ENCODE peak calls at places on chromosome 15, in nine cellular contexts. S, W, L, E, O, U, Q, Y and H are unnamed samples.

GRCh38 chr15:64232400-64232799 is 69.6 kb upstream of the PPIB start:
- DNase-seq in U (no peak), W (no peak), E (no peak), Y (no peak), S (no peak), O (no peak), Q (no peak), L (no peak), H (no peak)

GRCh38 chr15:61115241-61115640 is 113.9 kb downstream of the RORA start:
- DNase-seq in W (no peak), O (no peak), Q (no peak), E (no peak), U (no peak), Y (no peak), L (no peak), S (no peak), H (no peak)

GRCh38 chr15:40008061-40008460 is 30.9 kb downstream of the SRP14 start:
- DNase-seq in O (no peak), Q (no peak), L (no peak), E (no peak), W (no peak), Y (no peak), U (no peak), S (no peak), H (no peak)

GRCh38 chr15:88989578-88989977 is 76.4 kb upstream of the MFGE8 start:
- DNase-seq in Q (no peak), S (no peak), Y (no peak), E (no peak), O (no peak), U (no peak), W (no peak), L (no peak), H (no peak)

GRCh38 chr15:68683551-68683950 is 104.8 kb downstream of the CORO2B start:
- DNase-seq in S (no peak), Q (no peak), E (no peak), O (no peak), W (no peak), U (no peak), L (peak; percentile 20), Y (no peak), H (peak; percentile 5)

GRCh38 chr15:75620043-75620775 is 5.3 kb downstream of the SNUPN start:
- DNase-seq in E (no peak), L (peak; percentile 71), U (no peak), Q (no peak), W (no peak), S (no peak), O (peak; percentile 12), Y (peak; percentile 27), H (no peak)

GRCh38 chr15:31016446-31016915 is 25.1 kb upstream of the MTMR10 start:
- DNase-seq in Q (no peak), S (no peak), O (no peak), Y (no peak), W (no peak), U (no peak), E (no peak), L (no peak), H (no peak)

GRCh38 chr15:51536965-51537574 is 85.5 kb downstream of the DMXL2 start:
- DNase-seq in S (no peak), O (peak; percentile 6), U (no peak), L (no peak), Q (no peak), Y (no peak), E (no peak), W (peak; percentile 13), H (no peak)

GRCh38 chr15:23877502-23878412 is 190.7 kb upstream of the NDN start:
- DNase-seq in L (no peak), S (no peak), W (peak; percentile 23), Y (peak; percentile 52), O (peak; percentile 52), U (peak; percentile 87), E (peak; percentile 76), Q (no peak), H (peak; percentile 73)

GRCh38 chr15:83129791-83130190 is 22.3 kb downstream of the TM6SF1 start:
- DNase-seq in E (no peak), W (no peak), Q (no peak), S (no peak), L (no peak), U (no peak), O (no peak), Y (no peak), H (no peak)

GRCh38 chr15:88940110-88940675 is 27.0 kb upstream of the MFGE8 start:
- DNase-seq in O (peak; percentile 9), E (no peak), S (no peak), U (no peak), Y (no peak), L (no peak), Q (no peak), W (no peak), H (no peak)

GRCh38 chr15:35696767-35697231 is 150.8 kb upstream of the DPH6 start:
- DNase-seq in L (no peak), O (no peak), Y (no peak), W (no peak), S (no peak), E (no peak), Q (no peak), U (no peak), H (no peak)

GRCh38 chr15:98776607-98777281 is 128.4 kb downstream of the IGF1R start:
- DNase-seq in E (peak; percentile 70), L (no peak), S (no peak), W (peak; percentile 20), Y (peak; percentile 58), Q (no peak), O (peak; percentile 70), U (no peak), H (peak; percentile 92)

GRCh38 chr15:45149060-45149459 is 19.3 kb downstream of the DUOX1 start:
- DNase-seq in O (no peak), Q (no peak), W (no peak), U (no peak), S (no peak), Y (no peak), L (no peak), E (peak; percentile 31), H (no peak)

GRCh38 chr15:66188464-66188863 is 65.1 kb downstream of the MEGF11 start:
- DNase-seq in U (no peak), Q (no peak), W (no peak), Y (no peak), S (no peak), O (no peak), L (no peak), E (peak; percentile 41), H (no peak)

GRCh38 chr15:79914728-79915127 is 17.9 kb upstream of the MTHFS start:
- DNase-seq in Q (no peak), Y (no peak), E (no peak), U (no peak), L (no peak), S (no peak), W (no peak), O (no peak), H (no peak)
- H3K9me3 ChIP-seq in Q (peaks cover 47% of the 10 kb centered on the region), Y (peaks cover 67% of the 10 kb centered on the region), E (peaks cover 53% of the 10 kb centered on the region), U (no peaks in the 10 kb centered on the region), L (peaks cover 32% of the 10 kb centered on the region), S (no peaks in the 10 kb centered on the region), W (peaks cover 54% of the 10 kb centered on the region), O (no peaks in the 10 kb centered on the region), H (peaks cover 41% of the 10 kb centered on the region)

GRCh38 chr15:100588638-100589242 is 13.2 kb downstream of the LINS1 start:
- DNase-seq in U (no peak), W (peak; percentile 54), L (no peak), S (no peak), E (no peak), O (no peak), Q (no peak), Y (no peak), H (no peak)
- H3K9me3 ChIP-seq in U (no peaks in the 10 kb centered on the region), W (peaks cover 10% of the 10 kb centered on the region), L (no peaks in the 10 kb centered on the region), S (no peaks in the 10 kb centered on the region), E (no peaks in the 10 kb centered on the region), O (no peaks in the 10 kb centered on the region), Q (peaks cover 44% of the 10 kb centered on the region), Y (no peaks in the 10 kb centered on the region), H (no peaks in the 10 kb centered on the region)

GRCh38 chr15:25236143-25236860 is 202.5 kb downstream of the UBE3A start:
- DNase-seq in Y (no peak), U (peak; percentile 19), L (peak; percentile 30), W (no peak), O (no peak), E (peak; percentile 22), S (no peak), Q (no peak), H (peak; percentile 16)

GRCh38 chr15:25233766-25234350 is 205.0 kb downstream of the UBE3A start:
- DNase-seq in Y (no peak), L (no peak), E (no peak), S (no peak), O (no peak), W (no peak), U (peak; percentile 49), Q (no peak), H (peak; percentile 59)

GRCh38 chr15:25234831-25235230 is 204.0 kb downstream of the UBE3A start:
- DNase-seq in O (no peak), Y (no peak), Q (no peak), U (peak; percentile 38), W (no peak), L (no peak), E (no peak), S (no peak), H (peak; percentile 39)

GRCh38 chr15:25236861-25237155 is 202.0 kb downstream of the UBE3A start:
- DNase-seq in S (no peak), W (no peak), Q (no peak), U (peak; percentile 27), L (peak; percentile 58), E (no peak), O (no peak), Y (no peak), H (peak; percentile 9)

GRCh38 chr15:25235391-25235790 is 203.4 kb downstream of the UBE3A start:
- DNase-seq in E (no peak), S (no peak), W (no peak), U (peak; percentile 39), Q (no peak), Y (no peak), O (no peak), L (no peak), H (peak; percentile 50)
- H3K9me3 ChIP-seq in E (no peaks in the 10 kb centered on the region), S (no peaks in the 10 kb centered on the region), W (no peaks in the 10 kb centered on the region), U (no peaks in the 10 kb centered on the region), Q (no peaks in the 10 kb centered on the region), Y (peaks cover 95% of the 10 kb centered on the region), O (no peaks in the 10 kb centered on the region), L (no peaks in the 10 kb centered on the region), H (no peaks in the 10 kb centered on the region)

GRCh38 chr15:25182098-25182478 is 227.3 kb downstream of the SNRPN start:
- DNase-seq in E (peak; percentile 28), O (no peak), Q (no peak), U (peak; percentile 20), Y (peak; percentile 9), W (no peak), L (peak; percentile 35), S (no peak), H (no peak)

GRCh38 chr15:25184356-25185155 is 229.8 kb downstream of the SNRPN start:
- DNase-seq in O (no peak), U (peak; percentile 29), Q (no peak), W (no peak), L (peak; percentile 24), S (no peak), E (peak; percentile 25), Y (no peak), H (peak; percentile 29)

GRCh38 chr15:25185156-25185710 is 230.4 kb downstream of the SNRPN start:
- DNase-seq in U (peak; percentile 33), E (peak; percentile 43), W (no peak), Y (no peak), Q (no peak), O (no peak), L (peak; percentile 27), S (no peak), H (peak; percentile 27)

GRCh38 chr15:25182736-25183445 is 228.1 kb downstream of the SNRPN start:
- DNase-seq in S (no peak), Y (no peak), O (no peak), W (no peak), L (peak; percentile 40), U (peak; percentile 27), Q (no peak), E (peak; percentile 39), H (peak; percentile 48)

GRCh38 chr15:25183581-25184330 is 229.0 kb downstream of the SNRPN start:
- DNase-seq in W (no peak), S (no peak), U (peak; percentile 44), Q (no peak), L (peak; percentile 36), E (peak; percentile 40), Y (no peak), O (no peak), H (peak; percentile 42)
- H3K9me3 ChIP-seq in W (no peaks in the 10 kb centered on the region), S (no peaks in the 10 kb centered on the region), U (no peaks in the 10 kb centered on the region), Q (no peaks in the 10 kb centered on the region), L (peaks cover 5% of the 10 kb centered on the region), E (no peaks in the 10 kb centered on the region), Y (peaks cover 100% of the 10 kb centered on the region), O (no peaks in the 10 kb centered on the region), H (peaks cover 11% of the 10 kb centered on the region)